ENCODE peak calls at places on chromosomes 1 and 21, in six cellular contexts. V is brain microvascular endothelial cell, K is astrocyte, Q is fibroblast of lung, P is BE2C, J is AG04450. B is an unnamed sample.

GRCh38 chr1:33863779-33864178 is at the start of gene HMGB4:
- DNase-seq in V (no peak), K (no peak), Q (no peak), P (no peak), J (no peak), B (no peak)

GRCh38 chr1:62038594-62039284 is 155.9 kb upstream of the L1TD1 start:
- DNase-seq in V (no peak), K (no peak), Q (no peak), P (no peak), J (no peak), B (no peak)

GRCh38 chr1:98947071-98947470 is 57.6 kb downstream of the PLPPR5 start:
- DNase-seq in V (no peak), K (no peak), Q (no peak), P (no peak), J (no peak), B (no peak)

GRCh38 chr1:7501259-7501560 is 269.9 kb upstream of the VAMP3 start:
- DNase-seq in V (no peak), K (no peak), Q (peak; percentile 18), P (no peak), J (no peak), B (no peak)

GRCh38 chr1:17994046-17994445 is 113.6 kb upstream of the IGSF21 start:
- DNase-seq in V (no peak), K (no peak), Q (no peak), P (no peak), J (no peak), B (no peak)

GRCh38 chr1:201508809-201509208 is 1.9 kb upstream of the CSRP1 start:
- DNase-seq in V (no peak), K (peak; percentile 76), Q (no peak), P (no peak), J (no peak), B (no peak)

GRCh38 chr21:16536661-16537359 is 807.0 kb downstream of the USP25 start:
- DNase-seq in V (no peak), K (peak; percentile 62), Q (peak; percentile 75), P (no peak), J (no peak), B (peak; percentile 76)

GRCh38 chr1:58524353-58524945 is 22.1 kb downstream of the OMA1 start:
- DNase-seq in V (no peak), K (no peak), Q (peak; percentile 86), P (no peak), J (peak; percentile 72), B (peak; percentile 28)

GRCh38 chr21:46079357-46080170 is 18.3 kb upstream of the COL6A2 start:
- DNase-seq in V (peak; percentile 77), K (peak; percentile 82), Q (peak; percentile 65), P (peak; percentile 75), J (peak; percentile 80), B (peak; percentile 86)

GRCh38 chr1:30088594-30089556 is 634.5 kb downstream of the MATN1 start:
- DNase-seq in V (no peak), K (no peak), Q (no peak), P (peak; percentile 72), J (no peak), B (no peak)

GRCh38 chr1:233113009-233113712 is 162.8 kb downstream of the NTPCR start:
- DNase-seq in V (peak; percentile 99), K (peak; percentile 100), Q (peak; percentile 99), P (no peak), J (peak; percentile 98), B (peak; percentile 100)

GRCh38 chr1:164922585-164922984 is 363.6 kb downstream of the PBX1 start:
- DNase-seq in V (no peak), K (no peak), Q (no peak), P (no peak), J (no peak), B (peak; percentile 8)

GRCh38 chr1:27161594-27161993 is 6.7 kb upstream of the SLC9A1 start:
- DNase-seq in V (no peak), K (no peak), Q (no peak), P (no peak), J (no peak), B (no peak)

GRCh38 chr1:212699104-212699838 is 369 bp downstream of the BATF3 start:
- DNase-seq in V (no peak), K (no peak), Q (peak; percentile 23), P (peak; percentile 65), J (no peak), B (no peak)

GRCh38 chr21:46183910-46184624 is at the start of gene SPATC1L:
- DNase-seq in V (peak; percentile 61), K (peak; percentile 77), Q (peak; percentile 90), P (peak; percentile 77), J (no peak), B (peak; percentile 91)

GRCh38 chr1:184160942-184161698 is 109.6 kb downstream of the TSEN15 start:
- DNase-seq in V (no peak), K (peak; percentile 39), Q (peak; percentile 54), P (peak; percentile 61), J (no peak), B (peak; percentile 94)

GRCh38 chr21:42461881-42462877 is 33.8 kb downstream of the RSPH1 start:
- DNase-seq in V (no peak), K (no peak), Q (no peak), P (peak; percentile 0), J (no peak), B (no peak)

GRCh38 chr1:62349470-62350233 is 30.4 kb upstream of the KANK4 start:
- DNase-seq in V (no peak), K (no peak), Q (no peak), P (no peak), J (no peak), B (no peak)

GRCh38 chr1:51649593-51650091 is 32.8 kb downstream of the OSBPL9 start:
- DNase-seq in V (no peak), K (no peak), Q (no peak), P (no peak), J (no peak), B (no peak)

GRCh38 chr1:192826791-192827477 is 18.1 kb downstream of the RGS2 start:
- DNase-seq in V (peak; percentile 41), K (peak; percentile 88), Q (no peak), P (no peak), J (no peak), B (peak; percentile 83)

GRCh38 chr21:40422851-40423635 is 423.9 kb downstream of the DSCAM start:
- DNase-seq in V (no peak), K (no peak), Q (no peak), P (peak; percentile 7), J (no peak), B (no peak)

GRCh38 chr1:15173863-15174614 is 20.5 kb downstream of the TMEM51 start:
- DNase-seq in V (no peak), K (no peak), Q (no peak), P (no peak), J (no peak), B (no peak)

GRCh38 chr1:231240531-231240882 is 505 bp upstream of the GNPAT start:
- DNase-seq in V (no peak), K (no peak), Q (peak; percentile 25), P (no peak), J (no peak), B (no peak)

GRCh38 chr1:183477986-183478781 is 5.9 kb downstream of the SMG7 start:
- DNase-seq in V (no peak), K (no peak), Q (no peak), P (no peak), J (no peak), B (no peak)

GRCh38 chr1:110132682-110133081 is 17.6 kb upstream of the SLC6A17 start:
- DNase-seq in V (no peak), K (no peak), Q (no peak), P (no peak), J (no peak), B (no peak)

GRCh38 chr1:219661464-219662092 is 48.7 kb upstream of the ZC3H11B start:
- DNase-seq in V (no peak), K (no peak), Q (no peak), P (no peak), J (no peak), B (no peak)

GRCh38 chr1:37663426-37664000 is 28.8 kb upstream of the CDCA8 start:
- DNase-seq in V (no peak), K (no peak), Q (no peak), P (peak; percentile 61), J (no peak), B (no peak)

GRCh38 chr1:205189162-205189561 is 22.3 kb downstream of the DSTYK start:
- DNase-seq in V (no peak), K (no peak), Q (no peak), P (no peak), J (no peak), B (no peak)

GRCh38 chr1:21927531-21928237 is 9.4 kb downstream of the HSPG2 start:
- DNase-seq in V (no peak), K (no peak), Q (peak; percentile 65), P (no peak), J (no peak), B (peak; percentile 79)

GRCh38 chr1:21926065-21926464 is 11.0 kb downstream of the HSPG2 start:
- DNase-seq in V (no peak), K (no peak), Q (no peak), P (no peak), J (no peak), B (no peak)

GRCh38 chr1:21924503-21925005 is 12.6 kb downstream of the HSPG2 start:
- DNase-seq in V (no peak), K (no peak), Q (no peak), P (no peak), J (no peak), B (no peak)

GRCh38 chr1:21925334-21925940 is 11.7 kb downstream of the HSPG2 start:
- DNase-seq in V (no peak), K (no peak), Q (no peak), P (no peak), J (no peak), B (no peak)

GRCh38 chr1:21926814-21927530 is 10.1 kb downstream of the HSPG2 start:
- DNase-seq in V (no peak), K (peak; percentile 89), Q (peak; percentile 73), P (no peak), J (peak; percentile 36), B (peak; percentile 98)
- H3K4me3 ChIP-seq in V (no peak overlapping the region), K (no peak overlapping the region), Q (no peak overlapping the region), P (no peak overlapping the region), J (no peak overlapping the region), B (no peak overlapping the region)

DNA sequence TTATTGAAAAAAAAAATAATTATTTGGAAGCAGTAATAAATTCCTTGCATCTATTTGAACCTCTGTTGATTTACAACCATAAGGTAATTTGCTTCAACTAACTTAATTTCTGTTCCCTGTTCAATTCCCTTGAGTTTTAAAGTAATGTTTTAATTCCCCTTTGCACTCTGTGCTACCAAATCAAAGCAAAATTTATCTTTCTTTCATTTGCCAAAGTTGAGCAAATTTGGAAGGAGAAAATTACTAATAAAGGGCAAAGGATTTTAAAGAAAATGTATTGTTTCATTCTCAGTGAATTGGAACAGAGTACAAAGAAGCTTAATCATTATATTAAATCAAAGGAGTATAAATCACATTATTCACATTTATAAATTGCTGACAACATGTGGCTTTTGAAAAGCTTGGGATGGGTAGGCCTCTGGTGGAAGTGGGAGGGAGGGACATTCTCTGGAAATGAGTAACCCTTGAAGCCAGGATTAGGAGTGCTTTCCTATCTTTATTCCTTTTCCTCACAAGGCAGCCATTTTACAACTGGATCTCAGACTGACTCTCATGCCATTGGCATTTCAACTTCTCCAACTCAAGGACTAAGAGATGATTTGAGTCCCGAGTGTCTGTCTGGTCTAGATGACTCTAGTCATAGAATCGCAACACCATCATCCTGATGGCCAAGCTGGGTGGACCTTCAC is 331.6 kb upstream of the DUSP10 start:
- DNase-seq in V (peak; percentile 48), K (peak; percentile 92), Q (peak; percentile 58), P (peak; percentile 20), J (no peak), B (peak; percentile 87)
- TF ChIP-seq CTCF in V (peak; percentile 22), K (no peak), Q (peak; percentile 9), P (peak; percentile 6), J (no peak), B (no peak)

GRCh38 chr1:178643871-178644270 is 81.2 kb upstream of the RALGPS2 start:
- DNase-seq in V (no peak), K (no peak), Q (no peak), P (no peak), J (no peak), B (no peak)
- H3K4me3 ChIP-seq in V (no peak overlapping the region), K (no peak overlapping the region), Q (no peak overlapping the region), P (no peak overlapping the region), J (no peak overlapping the region), B (no peak overlapping the region)

GRCh38 chr1:23044035-23044434 is 24.8 kb downstream of the KDM1A start:
- DNase-seq in V (no peak), K (no peak), Q (no peak), P (no peak), J (no peak), B (no peak)
- TF ChIP-seq CTCF in V (no peak), K (no peak), Q (no peak), P (no peak), J (no peak), B (no peak)